ENCODE peak calls at places on chromosomes 4 and X, in four cellular contexts. J is CD8-positive, alpha-beta memory T cell; I is NAMALWA; M is T-cell. R is an unnamed sample.

GRCh38 chr4:40507977-40508376 is 121.7 kb downstream of the RBM47 start:
- DNase-seq in J (no peak), I (peak), M (no peak), R (no peak)

GRCh38 chr4:56728512-56728911 is 47.4 kb upstream of the HOPX start:
- DNase-seq in I (no peak), J (no peak), M (no peak), R (no peak)

GRCh38 chr4:121900132-121900983 is 30.1 kb upstream of the BBS7 start:
- DNase-seq in M (peak), I (peak), J (peak), R (peak)

GRCh38 chr4:95572304-95572991 is 23.7 kb upstream of the UNC5C start:
- DNase-seq in M (no peak), I (no peak), J (no peak), R (no peak)

GRCh38 chr4:24810016-24810415 is 14.6 kb downstream of the SOD3 start:
- DNase-seq in I (no peak), M (no peak), J (no peak), R (no peak)

GRCh38 chrX:155148724-155149537 is 67.3 kb upstream of the VBP1 start:
- DNase-seq in M (peak), I (peak), J (no peak), R (peak)

GRCh38 chrX:119004920-119005524 is 30.6 kb downstream of the LONRF3 start:
- DNase-seq in M (peak), I (peak), J (peak), R (peak)

GRCh38 chr4:26741491-26741871 is 119.2 kb upstream of the STIM2 start:
- DNase-seq in I (no peak), M (no peak), J (no peak), R (no peak)

GRCh38 chr4:39045791-39046221 is 13.6 kb upstream of the TMEM156 start:
- DNase-seq in M (no peak), I (peak), J (peak), R (no peak)

GRCh38 chr4:19807505-19807904 is 444.2 kb upstream of the SLIT2 start:
- DNase-seq in I (no peak), M (no peak), J (no peak), R (no peak)

GRCh38 chrX:75276666-75277065 is 2.8 kb downstream of the UPRT start:
- DNase-seq in J (no peak), M (no peak), I (no peak), R (no peak)

GRCh38 chr4:159047478-159048165 is 55.3 kb upstream of the RAPGEF2 start:
- DNase-seq in I (no peak), M (no peak), J (no peak), R (no peak)